ENCODE peak calls at places on chromosomes 16 and 17, in seven cellular contexts. V is mesendoderm, C is neuronal stem cell, O is H1, W is mesenchymal stem cell, Y is IMR-90, A is trophoblast cell. F is an unnamed sample. For H3K79me1, the result is how much of the 10 kb centered on the place peaks cover.

GRCh38 chr17:19646788-19647696 is 1.5 kb upstream of the ALDH3A2 start:
- DNase-seq in O (peak), C (no peak), A (peak), V (peak), W (peak), Y (no peak), F (peak)

GRCh38 chr17:63116967-63117366 is 150.9 kb downstream of the TANC2 start:
- DNase-seq in C (peak), Y (peak), W (peak), A (peak), O (no peak), V (peak), F (no peak)

GRCh38 chr16:29737713-29738112 is 8.1 kb downstream of the C16orf54 start:
- DNase-seq in Y (no peak), C (no peak), W (no peak), O (no peak), A (no peak), V (no peak), F (no peak)

GRCh38 chr16:16890964-16891363 is 512.0 kb downstream of the NPIPA7 start:
- DNase-seq in O (no peak), A (no peak), C (no peak), W (no peak), Y (no peak), V (peak), F (no peak)

GRCh38 chr17:66165537-66166123 is 26.3 kb downstream of the CEP112 start:
- DNase-seq in W (peak), V (peak), A (peak), C (peak), Y (peak), O (no peak), F (no peak)

GRCh38 chr16:59169168-59169567 is 435.1 kb upstream of the GOT2 start:
- DNase-seq in Y (no peak), C (no peak), V (peak), A (no peak), W (no peak), O (no peak), F (no peak)

GRCh38 chr17:49403514-49404289 is 11.0 kb downstream of the PHB1 start:
- DNase-seq in O (no peak), A (no peak), Y (no peak), V (no peak), W (no peak), C (no peak), F (no peak)

GRCh38 chr17:42760652-42761581 is at the start of gene RAMP2:
- DNase-seq in Y (no peak), O (peak), V (peak), A (peak), W (peak), C (no peak), F (no peak)

GRCh38 chr17:29165800-29166506 is 14.2 kb downstream of the MYO18A start:
- DNase-seq in O (no peak), V (no peak), C (no peak), W (no peak), Y (no peak), A (no peak), F (peak)

GRCh38 chr16:59164461-59164860 is 430.3 kb upstream of the GOT2 start:
- DNase-seq in Y (no peak), O (no peak), W (peak), C (peak), A (no peak), V (peak), F (no peak)

GRCh38 chr16:72847187-72848044 is 200.5 kb downstream of the ZFHX3 start:
- DNase-seq in V (peak), C (no peak), A (peak), O (no peak), W (peak), Y (peak), F (peak)

GRCh38 chr17:37802712-37803416 is 58.0 kb upstream of the HNF1B start:
- DNase-seq in A (no peak), C (no peak), W (peak), V (no peak), Y (peak), O (no peak), F (no peak)

GRCh38 chr17:51739245-51739886 is 419.1 kb downstream of the CA10 start:
- DNase-seq in Y (no peak), A (no peak), O (no peak), V (no peak), C (no peak), W (no peak), F (no peak)

GRCh38 chr16:81623365-81624102 is 155.6 kb upstream of the PLCG2 start:
- DNase-seq in C (peak), A (no peak), V (peak), W (peak), O (no peak), Y (peak), F (no peak)

GRCh38 chr17:66900126-66901010 is 64.1 kb upstream of the CACNG4 start:
- DNase-seq in A (peak), V (no peak), W (no peak), O (no peak), Y (peak), C (no peak), F (no peak)

GRCh38 chr17:62950067-62950466 is 16.0 kb upstream of the TANC2 start:
- DNase-seq in A (peak), V (peak), C (no peak), W (peak), Y (peak), O (no peak), F (no peak)

GRCh38 chr17:14201595-14201994 is 35.1 kb downstream of the CDRT15 start:
- DNase-seq in O (no peak), Y (no peak), C (no peak), V (no peak), A (no peak), W (no peak), F (no peak)

GRCh38 chr16:87501117-87501516 is 8.3 kb upstream of the ZCCHC14 start:
- DNase-seq in V (no peak), W (no peak), C (no peak), Y (no peak), O (no peak), A (no peak), F (no peak)

GRCh38 chr17:15507001-15507400 is 39.6 kb upstream of the CDRT4 start:
- DNase-seq in V (no peak), C (no peak), O (no peak), Y (no peak), A (no peak), W (no peak), F (no peak)
- H3K79me1 ChIP-seq in V (under half), C (under half), O (under half), Y (under half), A (under half), W (under half), F (under half)

GRCh38 chr16:4052801-4053662 is 63.2 kb downstream of the ADCY9 start:
- DNase-seq in V (no peak), O (no peak), C (no peak), A (peak), W (peak), Y (peak), F (no peak)

GRCh38 chr16:4052096-4052495 is 64.1 kb downstream of the ADCY9 start:
- DNase-seq in V (no peak), W (no peak), O (no peak), A (no peak), Y (no peak), C (no peak), F (no peak)

GRCh38 chr16:4055748-4056147 is 60.5 kb downstream of the ADCY9 start:
- DNase-seq in Y (no peak), A (no peak), O (peak), C (no peak), V (no peak), W (no peak), F (no peak)

GRCh38 chr16:4051591-4051990 is 64.7 kb downstream of the ADCY9 start:
- DNase-seq in O (no peak), W (no peak), A (no peak), Y (no peak), C (no peak), V (no peak), F (no peak)

GRCh38 chr16:4053663-4054479 is 62.4 kb downstream of the ADCY9 start:
- DNase-seq in C (no peak), O (no peak), A (no peak), W (peak), Y (peak), V (no peak), F (no peak)
- H3K79me1 ChIP-seq in C (under half), O (under half), A (under half), W (under half), Y (under half), V (under half), F (under half)

DNA sequence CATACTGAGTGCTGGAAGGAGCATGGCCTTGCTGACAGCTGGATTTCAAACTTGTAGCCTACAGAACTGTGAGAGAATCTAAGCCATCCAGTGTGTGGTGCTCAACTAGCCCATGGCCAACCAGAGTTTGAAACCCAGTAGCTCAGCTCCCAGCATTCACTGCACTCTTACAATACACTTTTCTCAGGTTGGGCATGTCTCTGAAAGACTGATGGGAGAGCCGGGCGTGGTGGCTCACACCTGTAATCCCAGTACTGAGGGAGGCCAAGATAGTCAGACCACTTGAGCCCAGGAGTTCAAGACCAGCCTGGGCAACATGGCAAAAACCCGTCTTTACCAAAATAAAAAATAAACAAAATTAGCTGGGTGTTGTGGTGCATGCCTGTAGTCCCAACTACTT is 3.8 kb downstream of the CPNE2 start:
- DNase-seq in V (no peak), A (no peak), O (no peak), C (no peak), W (no peak), Y (no peak), F (no peak)
- H3K79me1 ChIP-seq in V (under half), A (under half), O (under half), C (under half), W (under half), Y (under half), F (under half)

DNA sequence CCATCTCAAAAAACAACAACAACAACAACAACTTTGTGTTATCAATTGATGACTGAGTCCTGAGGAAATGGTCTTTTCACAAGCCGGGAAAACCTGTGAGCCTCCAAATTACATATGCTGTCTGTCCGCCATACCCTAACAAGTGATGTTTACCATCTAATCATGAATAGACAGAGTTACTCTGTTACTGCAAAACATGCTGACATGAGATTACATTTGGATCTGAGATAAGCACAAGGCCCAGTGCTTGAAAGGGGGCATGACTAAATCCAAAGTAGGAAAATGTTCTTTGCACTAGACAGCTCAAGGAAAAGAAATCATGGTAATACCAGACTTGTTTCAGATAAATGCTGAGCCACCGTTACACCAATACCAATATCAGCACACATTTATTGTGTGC is 8.6 kb upstream of the ATXN1L start:
- DNase-seq in O (no peak), C (no peak), W (no peak), Y (no peak), A (no peak), V (no peak), F (no peak)
- H3K79me1 ChIP-seq in O (under half), C (under half), W (under half), Y (under half), A (under half), V (under half), F (under half)

DNA sequence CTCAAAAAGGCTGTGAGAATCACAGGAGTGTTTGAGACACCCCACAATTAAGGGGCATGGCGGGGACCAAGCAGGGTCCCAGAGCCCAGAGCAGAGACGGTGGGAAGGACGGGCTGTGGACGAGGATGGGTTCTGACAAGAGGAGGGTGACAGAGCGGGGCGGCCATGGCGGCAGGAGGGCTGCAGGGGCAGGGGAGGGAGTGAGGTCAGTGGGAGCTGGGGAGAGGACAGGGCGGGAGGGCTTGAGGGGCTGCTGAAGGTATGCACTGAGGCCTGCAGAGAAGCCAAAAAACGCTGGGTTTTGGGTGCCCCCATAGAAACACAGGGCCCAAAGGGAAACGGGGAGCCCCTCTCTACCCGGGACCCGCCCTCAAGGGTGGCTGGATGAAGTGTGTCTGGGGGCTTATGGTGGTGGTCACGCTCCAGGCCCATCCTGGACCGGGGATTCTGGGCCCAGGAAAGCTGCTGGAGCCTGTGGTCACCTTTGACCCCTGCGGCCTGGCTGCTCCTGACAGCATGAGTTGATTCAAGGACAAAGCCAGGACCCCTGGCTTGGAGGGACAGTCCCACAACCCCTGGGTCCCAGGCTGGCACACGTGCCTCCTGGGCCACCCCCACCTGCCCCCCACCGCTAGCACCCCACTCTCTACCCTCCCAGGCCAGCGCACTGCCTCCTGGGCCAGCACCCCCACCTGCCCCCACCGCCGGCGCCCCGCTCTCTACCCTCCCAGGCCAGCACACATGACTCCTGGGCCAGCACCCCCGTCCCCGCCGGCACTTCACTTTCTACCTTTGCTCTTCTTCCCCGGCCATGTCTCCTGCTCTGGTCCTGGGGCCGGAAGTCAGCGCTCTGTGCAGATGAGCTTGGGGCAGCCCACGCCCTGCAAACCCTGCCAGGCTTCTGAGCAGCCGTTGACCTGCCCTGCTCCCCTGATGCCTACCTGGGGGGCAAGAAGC is 31.0 kb upstream of the ACSF3 start:
- DNase-seq in C (no peak), A (no peak), Y (no peak), V (no peak), W (no peak), O (no peak), F (no peak)
- H3K79me1 ChIP-seq in C (under half), A (under half), Y (under half), V (under half), W (under half), O (under half), F (under half)

GRCh38 chr17:36068524-36068923 is 4.5 kb downstream of the CCL18 start:
- DNase-seq in A (no peak), V (no peak), Y (no peak), W (no peak), O (no peak), C (no peak), F (no peak)

GRCh38 chr17:36070427-36070826 is 6.4 kb downstream of the CCL18 start:
- DNase-seq in A (no peak), C (no peak), W (no peak), O (no peak), Y (no peak), V (no peak), F (no peak)

GRCh38 chr17:36069131-36069530 is 5.1 kb downstream of the CCL18 start:
- DNase-seq in W (no peak), A (no peak), O (no peak), Y (no peak), V (no peak), C (no peak), F (no peak)

GRCh38 chr17:36074365-36074764 is 10.3 kb downstream of the CCL18 start:
- DNase-seq in V (no peak), C (no peak), W (no peak), O (no peak), A (no peak), Y (no peak), F (no peak)

DNA sequence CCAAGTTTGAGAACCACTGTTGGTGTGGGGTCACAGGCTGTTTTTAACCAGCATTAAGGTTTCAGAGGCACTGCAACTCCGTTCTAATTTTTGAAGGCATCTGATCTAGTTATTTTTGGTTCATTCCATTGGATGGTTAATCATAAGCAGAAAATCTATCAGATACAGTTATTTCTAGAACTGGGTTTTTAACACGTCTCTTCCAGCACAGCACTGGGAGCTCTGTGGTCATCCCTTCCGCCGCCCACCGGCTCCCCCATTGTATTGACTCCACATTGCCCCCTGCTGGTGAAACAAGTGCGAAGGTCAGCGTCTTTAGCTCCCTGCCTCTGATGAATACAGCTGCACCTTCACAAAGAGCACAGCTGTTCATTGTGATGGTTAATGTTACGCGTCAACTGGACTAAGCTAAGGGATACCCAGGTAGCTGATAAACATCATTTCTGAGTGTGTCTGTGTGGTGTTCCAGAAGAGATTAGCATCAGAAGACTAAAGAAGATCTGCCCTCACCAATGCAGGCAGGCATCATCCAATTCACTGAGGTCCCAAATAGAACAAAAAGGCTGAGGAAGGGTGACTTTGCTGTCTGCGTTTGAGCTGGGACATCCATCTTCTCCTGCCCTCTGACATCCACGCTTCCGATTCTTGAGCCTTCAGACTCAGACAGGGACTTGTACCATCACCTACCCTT is 8.5 kb downstream of the CCL18 start:
- DNase-seq in O (peak), A (peak), W (peak), V (peak), C (peak), Y (peak), F (peak)
- H3K79me1 ChIP-seq in O (under half), A (under half), W (under half), V (under half), C (under half), Y (under half), F (under half)

GRCh38 chr16:66984902-66985311 is 3.5 kb upstream of the CES4A start:
- DNase-seq in Y (no peak), C (no peak), W (no peak), V (no peak), O (no peak), A (no peak), F (no peak)
- H3K79me1 ChIP-seq in Y (under half), C (under half), W (under half), V (under half), O (under half), A (under half), F (under half)

GRCh38 chr16:1031666-1032065 is 40.9 kb upstream of the SSTR5 start:
- DNase-seq in O (no peak), V (no peak), A (no peak), Y (no peak), W (no peak), C (no peak), F (no peak)

GRCh38 chr16:1029259-1029545 is 43.3 kb upstream of the SSTR5 start:
- DNase-seq in W (no peak), O (no peak), Y (no peak), A (no peak), V (no peak), C (no peak), F (no peak)

GRCh38 chr16:1028524-1029258 is 43.9 kb upstream of the SSTR5 start:
- DNase-seq in O (no peak), W (no peak), A (no peak), Y (no peak), C (no peak), V (no peak), F (no peak)

GRCh38 chr16:1032607-1033006 is 39.9 kb upstream of the SSTR5 start:
- DNase-seq in W (no peak), Y (no peak), A (no peak), V (no peak), C (no peak), O (no peak), F (no peak)

GRCh38 chr16:1030381-1030901 is 42.1 kb upstream of the SSTR5 start:
- DNase-seq in V (no peak), W (no peak), C (no peak), O (no peak), A (no peak), Y (no peak), F (no peak)
- H3K79me1 ChIP-seq in V (under half), W (under half), C (under half), O (under half), A (under half), Y (under half), F (under half)

DNA sequence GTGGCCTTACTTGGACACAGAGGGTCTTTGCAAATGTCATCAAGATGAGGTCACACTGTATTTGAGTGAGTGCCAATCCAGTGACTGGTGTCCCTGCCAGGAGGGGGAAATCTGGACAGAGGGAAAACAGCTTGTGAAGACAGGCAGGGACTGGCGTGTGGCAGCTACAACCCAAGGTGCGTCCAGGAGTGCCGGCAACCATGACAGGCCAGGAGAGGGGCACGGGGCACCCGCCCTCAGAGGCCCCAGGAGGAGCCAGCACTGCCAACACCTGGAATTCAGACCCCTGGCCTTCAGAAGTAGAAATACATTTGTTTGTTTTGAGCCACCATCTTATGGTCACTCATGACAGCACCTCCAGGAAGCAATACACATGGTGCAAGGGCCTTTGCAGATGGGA is 225.7 kb downstream of the CPPED1 start:
- DNase-seq in O (no peak), V (no peak), W (no peak), Y (no peak), A (no peak), C (no peak), F (no peak)
- H3K79me1 ChIP-seq in O (under half), V (under half), W (under half), Y (under half), A (under half), C (under half), F (under half)

F was measured in H9.